ENCODE peak calls at places on chromosome 19, in six cellular contexts. U, S, A, B, N and J are unnamed samples.

GRCh38 chr19:19406878-19407639 is 1.6 kb downstream of the GATAD2A start:
- DNase-seq in U (no peak), S (no peak), A (no peak), B (no peak), N (no peak), J (no peak)

GRCh38 chr19:40603071-40603718 is 2.0 kb downstream of the LTBP4 start:
- DNase-seq in U (no peak), S (no peak), A (no peak), B (no peak), N (peak), J (no peak)

GRCh38 chr19:44582581-44583265 is 30.6 kb upstream of the IGSF23 start:
- DNase-seq in U (peak), S (no peak), A (no peak), B (no peak), N (no peak), J (no peak)

GRCh38 chr19:58562126-58563033 is 4.0 kb upstream of the UBE2M start:
- DNase-seq in U (no peak), S (peak), A (peak), B (no peak), N (peak), J (no peak)

GRCh38 chr19:1651061-1651547 is 1.3 kb downstream of the TCF3 start:
- DNase-seq in U (peak), S (peak), A (no peak), B (no peak), N (no peak), J (no peak)

GRCh38 chr19:411723-412355 is 2.9 kb upstream of the C2CD4C start:
- DNase-seq in U (no peak), S (peak), A (no peak), B (no peak), N (peak), J (no peak)

GRCh38 chr19:33679696-33680095 is 57.9 kb downstream of the CHST8 start:
- DNase-seq in U (no peak), S (no peak), A (no peak), B (no peak), N (no peak), J (no peak)

GRCh38 chr19:46204008-46204407 is 25.5 kb upstream of the IGFL1 start:
- DNase-seq in U (no peak), S (no peak), A (no peak), B (no peak), N (no peak), J (no peak)

GRCh38 chr19:46381346-46381745 is 32.0 kb downstream of the CCDC8 start:
- DNase-seq in U (no peak), S (no peak), A (no peak), B (no peak), N (no peak), J (no peak)

GRCh38 chr19:35785087-35785627 is 9.8 kb downstream of the ARHGAP33 start:
- DNase-seq in U (no peak), S (no peak), A (no peak), B (no peak), N (no peak), J (no peak)

GRCh38 chr19:1007852-1008251 is 7.6 kb downstream of the GRIN3B start:
- DNase-seq in U (no peak), S (no peak), A (no peak), B (no peak), N (no peak), J (no peak)

GRCh38 chr19:6662692-6663091 is 7.3 kb downstream of the TNFSF14 start:
- DNase-seq in U (no peak), S (no peak), A (no peak), B (no peak), N (no peak), J (no peak)